ENCODE peak calls at places on chromosomes 7 and 10, in six cellular contexts. H is tibial artery, K is prostate gland, M is SK-N-SH, R is bronchial epithelial cell, B is choroid plexus epithelial cell. T is an unnamed sample.

GRCh38 chr10:110684800-110685446 is 40.8 kb downstream of the RBM20 start:
- DNase-seq in H (no peak), M (no peak), R (no peak), K (no peak), B (peak), T (no peak)

GRCh38 chr10:42975005-42975493 is 101.8 kb upstream of the RET start:
- DNase-seq in K (no peak), R (no peak), H (peak), B (no peak), M (peak), T (no peak)

GRCh38 chr7:99232082-99232770 is 24.3 kb upstream of the KPNA7 start:
- DNase-seq in B (no peak), M (no peak), K (no peak), H (no peak), R (no peak), T (no peak)

GRCh38 chr10:10778959-10779358 is 238.7 kb upstream of the CELF2 start:
- DNase-seq in R (peak), M (no peak), B (peak), K (no peak), H (no peak), T (no peak)

GRCh38 chr10:116216676-116217075 is 56.3 kb downstream of the GFRA1 start:
- DNase-seq in K (no peak), M (no peak), R (no peak), B (no peak), H (no peak), T (no peak)

GRCh38 chr10:111211756-111212155 is 134.9 kb downstream of the ADRA2A start:
- DNase-seq in M (no peak), K (no peak), R (peak), B (no peak), H (no peak), T (no peak)

GRCh38 chr7:25786958-25787730 is 364.9 kb upstream of the NFE2L3 start:
- DNase-seq in M (no peak), H (no peak), B (no peak), R (no peak), K (no peak), T (no peak)

GRCh38 chr7:7962851-7963250 is 5.7 kb upstream of the GLCCI1 start:
- DNase-seq in M (no peak), B (peak), H (no peak), K (no peak), R (no peak), T (no peak)

GRCh38 chr10:95201736-95202135 is 7.7 kb downstream of the ACSM6 start:
- DNase-seq in K (no peak), R (peak), B (peak), H (no peak), M (no peak), T (no peak)

GRCh38 chr10:87775766-87776165 is 42.3 kb downstream of the ATAD1 start:
- DNase-seq in H (no peak), M (no peak), B (peak), K (no peak), R (peak), T (no peak)

GRCh38 chr10:126088144-126088543 is 191.8 kb downstream of the FANK1 start:
- DNase-seq in K (no peak), M (peak), H (no peak), R (no peak), B (peak), T (no peak)

GRCh38 chr10:113337142-113337541 is 215.7 kb upstream of the HABP2 start:
- DNase-seq in K (no peak), R (no peak), H (no peak), B (no peak), M (no peak), T (no peak)

GRCh38 chr7:101804087-101804631 is 13.3 kb upstream of the CUX1 start:
- DNase-seq in R (peak), M (no peak), B (no peak), H (no peak), K (no peak), T (no peak)

GRCh38 chr10:44389556-44389955 is 4.7 kb upstream of the CXCL12 start:
- DNase-seq in B (no peak), H (no peak), M (no peak), K (no peak), R (no peak), T (no peak)

GRCh38 chr7:84354866-84355265 is 160.3 kb upstream of the SEMA3A start:
- DNase-seq in H (no peak), R (no peak), M (no peak), B (no peak), K (no peak), T (no peak)

GRCh38 chr7:7944619-7945282 is 23.8 kb upstream of the GLCCI1 start:
- DNase-seq in H (no peak), M (no peak), K (no peak), B (peak), R (peak), T (no peak)

GRCh38 chr7:13602036-13602435 is 387.4 kb downstream of the ETV1 start:
- DNase-seq in B (no peak), K (no peak), M (peak), R (no peak), H (no peak), T (no peak)

GRCh38 chr7:44511863-44512468 is 21.5 kb upstream of the NUDCD3 start:
- DNase-seq in H (no peak), M (no peak), K (no peak), R (no peak), B (no peak), T (no peak)

GRCh38 chr7:100190059-100190711 is 12.5 kb downstream of the STAG3 start:
- DNase-seq in H (no peak), M (peak), K (no peak), B (peak), R (peak), T (no peak)

GRCh38 chr10:71234970-71235681 is 22.8 kb downstream of the UNC5B start:
- DNase-seq in K (no peak), H (peak), M (peak), R (no peak), B (peak), T (no peak)

GRCh38 chr7:191105-192034 is 1.0 kb upstream of the FAM20C start:
- DNase-seq in M (peak), R (peak), B (peak), H (peak), K (peak), T (no peak)

GRCh38 chr10:73956476-73957338 is 41.2 kb upstream of the VCL start:
- DNase-seq in B (peak), M (no peak), K (no peak), H (peak), R (peak), T (no peak)

GRCh38 chr10:22666287-22667092 is 47.9 kb downstream of the PIP4K2A start:
- DNase-seq in M (no peak), R (peak), H (no peak), K (no peak), B (peak), T (no peak)

GRCh38 chr10:62244785-62245595 is 23.7 kb downstream of the RTKN2 start:
- DNase-seq in K (peak), H (no peak), R (peak), M (peak), B (peak), T (no peak)

GRCh38 chr7:118734541-118734940 is 510.0 kb downstream of the ANKRD7 start:
- DNase-seq in M (no peak), R (no peak), H (no peak), K (no peak), B (no peak), T (no peak)

GRCh38 chr10:70274643-70275042 is 9.2 kb downstream of the NPFFR1 start:
- DNase-seq in K (no peak), H (peak), M (no peak), R (no peak), B (peak), T (no peak)

GRCh38 chr7:105496501-105496900 is 25.6 kb downstream of the PUS7 start:
- DNase-seq in H (no peak), K (no peak), R (peak), M (no peak), B (peak), T (no peak)

GRCh38 chr10:103616705-103617361 is 123.3 kb downstream of the NEURL1 start:
- DNase-seq in H (peak), M (no peak), R (no peak), K (no peak), B (peak), T (no peak)

GRCh38 chr10:30036341-30036740 is 23.0 kb downstream of the JCAD start:
- DNase-seq in M (no peak), R (no peak), K (no peak), B (no peak), H (no peak), T (no peak)

GRCh38 chr7:32088336-32088975 is 18.2 kb upstream of the PDE1C start:
- DNase-seq in H (no peak), K (no peak), R (no peak), B (no peak), M (no peak), T (no peak)

GRCh38 chr7:32092346-32092745 is 22.1 kb upstream of the PDE1C start:
- DNase-seq in R (no peak), K (no peak), M (no peak), H (no peak), B (no peak), T (no peak)

GRCh38 chr7:32091608-32092210 is 21.5 kb upstream of the PDE1C start:
- DNase-seq in M (no peak), K (no peak), H (no peak), R (no peak), B (no peak), T (no peak)

GRCh38 chr7:32089256-32089655 is 19.0 kb upstream of the PDE1C start:
- DNase-seq in B (no peak), H (no peak), K (no peak), R (no peak), M (no peak), T (no peak)

GRCh38 chr7:32089678-32090077 is 19.5 kb upstream of the PDE1C start:
- DNase-seq in B (no peak), H (no peak), R (no peak), M (no peak), K (no peak), T (no peak)
- TF ChIP-seq CTCF in B (no peak), H (no peak), R (no peak), M (no peak), K (no peak), T (no peak)

DNA sequence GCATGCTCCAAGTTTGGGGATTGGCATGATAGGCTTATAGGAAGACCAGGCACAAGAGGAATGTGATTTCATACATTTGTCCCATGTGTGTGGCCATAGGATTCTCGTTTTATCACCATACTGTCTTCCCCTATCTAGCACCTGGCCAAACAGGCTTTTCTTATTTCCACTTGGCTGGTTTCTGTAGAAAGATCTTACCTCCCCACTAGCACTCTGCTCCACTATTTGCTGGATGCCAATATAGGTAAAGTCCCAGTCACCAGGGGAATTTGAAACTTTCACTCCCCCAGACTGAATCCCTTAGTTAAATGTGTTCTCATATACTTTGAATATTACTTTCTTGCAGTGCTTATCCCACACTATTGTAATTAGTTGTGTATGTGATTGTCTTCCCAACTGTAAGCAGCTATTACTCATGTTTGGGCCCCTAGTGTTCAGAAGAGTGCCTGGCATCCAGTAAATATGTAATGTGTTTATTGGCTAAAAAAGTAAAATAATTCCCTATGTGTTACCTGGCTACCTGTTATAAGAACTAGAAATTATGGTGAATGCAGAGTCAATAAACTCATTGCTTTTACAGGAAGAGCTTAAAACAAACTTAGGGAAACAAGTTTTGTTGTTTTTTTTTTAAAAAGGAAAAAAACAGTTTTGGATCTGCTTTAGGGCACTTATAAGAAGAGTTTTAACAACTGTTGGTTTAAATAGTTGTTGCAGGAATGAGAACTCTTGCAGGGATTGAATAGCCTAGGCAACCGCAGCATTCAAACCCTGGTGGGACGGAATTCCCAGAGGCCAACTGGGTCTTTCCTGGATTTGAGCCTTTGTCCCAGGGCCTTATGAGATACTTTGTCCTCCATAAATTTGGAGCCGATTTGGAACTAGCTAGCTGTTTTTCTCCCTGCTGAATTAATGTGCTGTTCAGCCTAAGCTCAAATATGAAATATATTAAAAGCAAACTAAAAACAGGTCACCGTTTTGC is 109.2 kb downstream of the LRMDA start:
- DNase-seq in M (no peak), H (no peak), R (peak), K (no peak), B (no peak), T (no peak)
- TF ChIP-seq CTCF in M (peak), H (no peak), R (no peak), K (no peak), B (no peak), T (peak)

DNA sequence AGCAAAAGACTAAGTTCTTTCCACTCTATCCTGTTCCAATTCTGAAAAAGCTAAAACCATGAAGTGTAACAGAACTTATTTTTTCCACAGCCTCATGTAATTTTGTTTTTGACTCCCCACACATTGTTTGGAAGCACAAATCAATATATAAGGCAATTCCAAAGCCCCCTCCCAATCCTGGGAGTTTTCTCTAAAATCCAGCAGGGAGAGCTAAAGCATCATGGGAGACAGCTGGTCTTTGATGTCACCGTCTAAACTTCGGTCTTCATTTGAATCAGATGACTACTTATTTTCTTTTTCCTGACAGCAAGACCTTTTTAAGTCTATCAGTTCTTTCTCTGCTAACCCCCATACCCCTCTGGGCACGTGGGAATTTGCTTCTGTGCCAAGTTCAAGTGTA is 33.3 kb upstream of the PON1 start:
- DNase-seq in M (no peak), H (no peak), B (peak), R (no peak), K (no peak), T (no peak)
- TF ChIP-seq CTCF in M (no peak), H (no peak), B (peak), R (no peak), K (no peak), T (peak)

GRCh38 chr7:102875700-102876192 is 37.1 kb upstream of the LRRC17 start:
- DNase-seq in H (no peak), K (no peak), B (peak), M (no peak), R (peak), T (no peak)

GRCh38 chr7:102873470-102874165 is 39.2 kb upstream of the LRRC17 start:
- DNase-seq in B (no peak), M (no peak), R (no peak), K (no peak), H (no peak), T (no peak)

GRCh38 chr7:102872460-102872859 is 40.3 kb upstream of the LRRC17 start:
- DNase-seq in H (no peak), K (no peak), M (no peak), R (peak), B (peak), T (no peak)

GRCh38 chr7:102874966-102875365 is 37.8 kb upstream of the LRRC17 start:
- DNase-seq in B (peak), K (no peak), M (no peak), R (no peak), H (no peak), T (no peak)

GRCh38 chr7:102874166-102874829 is 38.5 kb upstream of the LRRC17 start:
- DNase-seq in M (no peak), B (peak), K (no peak), H (no peak), R (peak), T (no peak)
- TF ChIP-seq CTCF in M (no peak), B (no peak), K (no peak), H (no peak), R (no peak), T (no peak)